ENCODE peak calls at places on chromosomes 2 and 18, in ten cellular contexts. J is activated T-cell treated with anti-CD3 and anti-CD28 coated beads, Interleukin-2, amount 50 U/mL, for 72 hours; K is pancreas; D is A549; G is IMR-90; P is SK-N-SH treated with all-trans-retinoic acid at 6 μM for 48 hours; T is foreskin keratinocyte; A is left ventricle myocardium superior; E is stimulated activated naive CD8-positive, alpha-beta T cell treated with anti-CD3 and anti-CD28 coated beads, Interleukin-15, Interleukin-2, amounts not matched to agents 100 U/mL and 50 U/mL, for 24 hours; U is HCT116. H is an unnamed sample.

GRCh38 chr2:226378733-226379132 is 420.9 kb downstream of the IRS1 start:
- ATAC-seq in J (no peak), K (peak; percentile 61), D (no peak), G (peak; percentile 63), P (no peak), T (no peak), A (no peak), E (no peak), U (no peak), H (no peak)

GRCh38 chr18:34651586-34652369 is 58.3 kb upstream of the DTNA start:
- ATAC-seq in J (no peak), K (no peak), D (no peak), G (no peak), P (no peak), T (no peak), A (peak; percentile 25), E (no peak), U (peak; percentile 55), H (no peak)

GRCh38 chr18:44564922-44565321 is 115.8 kb upstream of the SETBP1 start:
- ATAC-seq in J (no peak), K (no peak), D (no peak), G (peak; percentile 46), P (no peak), T (no peak), A (no peak), E (no peak), U (no peak), H (no peak)

GRCh38 chr2:159124931-159125467 is 156.6 kb downstream of the TANC1 start:
- ATAC-seq in J (no peak), K (peak; percentile 43), D (peak; percentile 32), G (no peak), P (peak; percentile 26), T (peak; percentile 36), A (no peak), E (no peak), U (peak; percentile 37), H (peak; percentile 94)

GRCh38 chr2:1799174-1799573 is 54.9 kb upstream of the PXDN start:
- ATAC-seq in J (no peak), K (no peak), D (no peak), G (no peak), P (no peak), T (peak; percentile 10), A (no peak), E (no peak), U (no peak), H (no peak)

GRCh38 chr18:46054956-46055831 is 16.9 kb downstream of the PSTPIP2 start:
- ATAC-seq in J (peak; percentile 66), K (no peak), D (no peak), G (no peak), P (peak; percentile 42), T (no peak), A (no peak), E (peak; percentile 81), U (no peak), H (no peak)

GRCh38 chr2:217338306-217338916 is 478.5 kb upstream of the TNP1 start:
- ATAC-seq in J (no peak), K (no peak), D (no peak), G (peak; percentile 73), P (peak; percentile 87), T (no peak), A (peak; percentile 58), E (no peak), U (no peak), H (no peak)

GRCh38 chr18:34592961-34593382 is 117.1 kb upstream of the DTNA start:
- ATAC-seq in J (no peak), K (peak; percentile 85), D (no peak), G (peak; percentile 98), P (peak; percentile 45), T (peak; percentile 59), A (peak; percentile 93), E (no peak), U (no peak), H (no peak)

GRCh38 chr2:127422631-127423475 is 4.6 kb downstream of the PROC start:
- ATAC-seq in J (peak; percentile 60), K (peak; percentile 32), D (peak; percentile 51), G (peak; percentile 33), P (peak; percentile 64), T (peak; percentile 44), A (peak; percentile 11), E (peak; percentile 34), U (peak; percentile 49), H (peak; percentile 37)

GRCh38 chr18:76364282-76365259 is 130.5 kb downstream of the ZNF516 start:
- ATAC-seq in J (peak; percentile 83), K (no peak), D (no peak), G (no peak), P (no peak), T (no peak), A (no peak), E (peak; percentile 52), U (no peak), H (no peak)

GRCh38 chr2:138244400-138245001 is 257.1 kb upstream of the SPOPL start:
- ATAC-seq in J (no peak), K (no peak), D (no peak), G (peak; percentile 27), P (no peak), T (peak; percentile 35), A (no peak), E (no peak), U (peak; percentile 49), H (no peak)

GRCh38 chr2:13141315-13141714 is 424.6 kb downstream of the TRIB2 start:
- ATAC-seq in J (no peak), K (no peak), D (no peak), G (no peak), P (no peak), T (no peak), A (no peak), E (no peak), U (no peak), H (no peak)

GRCh38 chr2:75798624-75799023 is 87.9 kb upstream of the GCFC2 start:
- ATAC-seq in J (no peak), K (no peak), D (no peak), G (no peak), P (no peak), T (no peak), A (no peak), E (no peak), U (no peak), H (no peak)

GRCh38 chr2:71578665-71579371 is 125.5 kb downstream of the DYSF start:
- ATAC-seq in J (no peak), K (peak; percentile 55), D (no peak), G (peak; percentile 48), P (no peak), T (no peak), A (peak; percentile 88), E (no peak), U (no peak), H (no peak)

GRCh38 chr2:39093208-39093898 is 27.5 kb downstream of the SOS1 start:
- ATAC-seq in J (no peak), K (no peak), D (no peak), G (no peak), P (no peak), T (no peak), A (no peak), E (no peak), U (no peak), H (no peak)

GRCh38 chr2:172350844-172351480 is 76.4 kb upstream of the ITGA6 start:
- ATAC-seq in J (no peak), K (peak; percentile 96), D (no peak), G (no peak), P (no peak), T (no peak), A (peak; percentile 99), E (no peak), U (no peak), H (peak; percentile 31)

GRCh38 chr2:100053087-100053486 is 89.3 kb downstream of the AFF3 start:
- ATAC-seq in J (no peak), K (no peak), D (no peak), G (no peak), P (no peak), T (no peak), A (no peak), E (no peak), U (no peak), H (no peak)